ENCODE peak calls at places on chromosome 7, in five cellular contexts. Z is right cardiac atrium; P is effector CD4-positive, alpha-beta T cell; N is Kasumi-1; C is mucosa of gallbladder. A is an unnamed sample.

GRCh38 chr7:25860206-25860881 is 291.7 kb upstream of the NFE2L3 start:
- DNase-seq in Z (no peak), P (no peak), N (no peak), C (no peak), A (no peak)

GRCh38 chr7:121798896-121799295 is 74.1 kb upstream of the PTPRZ1 start:
- DNase-seq in Z (no peak), P (no peak), N (no peak), C (no peak), A (no peak)

GRCh38 chr7:141320287-141320686 is 230.9 kb upstream of the AGK start:
- DNase-seq in Z (no peak), P (no peak), N (no peak), C (no peak), A (no peak)

GRCh38 chr7:73622909-73623797 is 1.2 kb downstream of the MLXIPL start:
- DNase-seq in Z (peak; percentile 78), P (no peak), N (peak; percentile 12), C (no peak), A (no peak)

GRCh38 chr7:27651702-27652101 is 11.0 kb downstream of the HIBADH start:
- DNase-seq in Z (no peak), P (no peak), N (no peak), C (no peak), A (no peak)

GRCh38 chr7:114825423-114825951 is 96.4 kb upstream of the MDFIC start:
- DNase-seq in Z (no peak), P (no peak), N (no peak), C (no peak), A (no peak)

GRCh38 chr7:32915041-32915536 is 23.5 kb upstream of the KBTBD2 start:
- DNase-seq in Z (no peak), P (no peak), N (no peak), C (no peak), A (no peak)

GRCh38 chr7:149321978-149322541 is 60.1 kb downstream of the ZNF783 start:
- DNase-seq in Z (no peak), P (no peak), N (no peak), C (no peak), A (no peak)

GRCh38 chr7:22729180-22729579 is 2.2 kb downstream of the IL6 start:
- DNase-seq in Z (no peak), P (no peak), N (no peak), C (no peak), A (no peak)

GRCh38 chr7:103117465-103117864 is 31.4 kb downstream of the NAPEPLD start:
- DNase-seq in Z (no peak), P (no peak), N (no peak), C (no peak), A (no peak)

GRCh38 chr7:39950473-39951155 is 558 bp downstream of the CDK13 start:
- DNase-seq in Z (peak; percentile 72), P (peak; percentile 29), N (peak; percentile 43), C (peak; percentile 47), A (no peak)

GRCh38 chr7:122695816-122696215 is 3.1 kb downstream of the RNF133 start:
- DNase-seq in Z (no peak), P (no peak), N (no peak), C (no peak), A (no peak)

GRCh38 chr7:102415685-102416225 is 17.6 kb upstream of the ORAI2 start:
- DNase-seq in Z (no peak), P (peak; percentile 29), N (no peak), C (no peak), A (no peak)

GRCh38 chr7:101085000-101085948 is at the start of gene TRIM56:
- DNase-seq in Z (peak; percentile 90), P (peak; percentile 61), N (peak; percentile 78), C (peak; percentile 88), A (peak; percentile 47)

GRCh38 chr7:27235387-27236052 is 7.1 kb upstream of the EVX1 start:
- DNase-seq in Z (peak; percentile 62), P (no peak), N (peak; percentile 54), C (peak; percentile 29), A (no peak)

GRCh38 chr7:152762056-152762455 is 2.5 kb downstream of the ACTR3B start:
- DNase-seq in Z (no peak), P (no peak), N (no peak), C (no peak), A (no peak)

GRCh38 chr7:100464210-100464660 is at the start of gene SPACDR:
- DNase-seq in Z (no peak), P (no peak), N (no peak), C (no peak), A (no peak)

GRCh38 chr7:83934118-83934734 is 260.4 kb downstream of the SEMA3A start:
- DNase-seq in Z (no peak), P (no peak), N (peak; percentile 24), C (no peak), A (peak; percentile 22)

A was measured in hippocampal formation.